ENCODE peak calls at places on chromosomes 6 and 20, in five cellular contexts. G is colonic mucosa; Y is CD8-positive, alpha-beta memory T cell; K is retinal pigment epithelial cell; B is cardiac muscle cell. I is an unnamed sample.

GRCh38 chr20:45949542-45950329 is 15.3 kb downstream of the PCIF1 start:
- DNase-seq in Y (no peak), K (no peak), G (no peak), B (no peak), I (no peak)

GRCh38 chr6:19465760-19466159 is 371.4 kb upstream of the ID4 start:
- DNase-seq in G (no peak), B (peak), K (no peak), Y (no peak), I (no peak)

GRCh38 chr6:124964764-124965105 is 2.5 kb downstream of the RNF217 start:
- DNase-seq in B (no peak), K (no peak), Y (no peak), G (no peak), I (no peak)

GRCh38 chr6:10894958-10895357 is 8.1 kb downstream of the SYCP2L start:
- DNase-seq in G (no peak), K (no peak), B (no peak), Y (no peak), I (no peak)

GRCh38 chr6:157761331-157761921 is 61.6 kb upstream of the SNX9 start:
- DNase-seq in B (peak), G (no peak), Y (peak), K (peak), I (no peak)

GRCh38 chr20:61980647-61981583 is 84.8 kb downstream of the TAF4 start:
- DNase-seq in G (no peak), Y (no peak), K (no peak), B (peak), I (no peak)

GRCh38 chr6:159098636-159099106 is 53.9 kb upstream of the TAGAP start:
- DNase-seq in K (no peak), B (no peak), G (peak), Y (peak), I (no peak)

GRCh38 chr20:32569018-32569379 is 16.1 kb downstream of the NOL4L start:
- DNase-seq in Y (no peak), G (no peak), B (no peak), K (no peak), I (no peak)

GRCh38 chr20:15058836-15059235 is 721.4 kb upstream of the FLRT3 start:
- DNase-seq in Y (no peak), B (no peak), G (no peak), K (no peak), I (no peak)

GRCh38 chr6:12956991-12957320 is 240.4 kb downstream of the PHACTR1 start:
- DNase-seq in Y (no peak), G (no peak), B (no peak), K (no peak), I (no peak)

GRCh38 chr6:146154197-146154596 is 125.3 kb downstream of the GRM1 start:
- DNase-seq in G (no peak), Y (no peak), B (no peak), K (no peak), I (no peak)

GRCh38 chr20:56517641-56518040 is 6.9 kb upstream of the FAM209A start:
- DNase-seq in K (no peak), Y (no peak), G (no peak), B (no peak), I (no peak)

GRCh38 chr6:127952831-127953230 is 52.0 kb upstream of the THEMIS start:
- DNase-seq in G (no peak), B (no peak), Y (no peak), K (no peak), I (no peak)

GRCh38 chr6:82988904-82989303 is 76.7 kb downstream of the UBE3D start:
- DNase-seq in K (no peak), B (peak), Y (no peak), G (no peak), I (no peak)

GRCh38 chr20:20786428-20786827 is 74.0 kb upstream of the RALGAPA2 start:
- DNase-seq in K (no peak), Y (no peak), G (no peak), B (no peak), I (no peak)

GRCh38 chr6:128601060-128601459 is 80.7 kb upstream of the PTPRK start:
- DNase-seq in Y (no peak), K (peak), G (no peak), B (peak), I (no peak)

GRCh38 chr6:170393807-170394399 is 87.3 kb downstream of the FAM120B start:
- DNase-seq in K (no peak), Y (no peak), G (no peak), B (no peak), I (no peak)

GRCh38 chr6:157019115-157019628 is 242.0 kb downstream of the ARID1B start:
- DNase-seq in G (no peak), Y (no peak), K (no peak), B (no peak), I (no peak)

GRCh38 chr20:25238319-25239037 is 9.4 kb upstream of the PYGB start:
- DNase-seq in K (no peak), B (peak), G (no peak), Y (no peak), I (no peak)

GRCh38 chr20:6006603-6006949 is 47.3 kb downstream of the LRRN4 start:
- DNase-seq in G (peak), B (no peak), K (no peak), Y (no peak), I (no peak)

GRCh38 chr20:63054695-63055240 is 48.0 kb upstream of the BHLHE23 start:
- DNase-seq in Y (peak), G (no peak), K (no peak), B (no peak), I (peak)

GRCh38 chr20:31537116-31537858 is 23.0 kb downstream of the HM13 start:
- DNase-seq in K (no peak), Y (no peak), B (no peak), G (no peak), I (no peak)

GRCh38 chr6:40798069-40798770 is 211.1 kb upstream of the LRFN2 start:
- DNase-seq in K (no peak), G (no peak), B (no peak), Y (no peak), I (no peak)

GRCh38 chr6:38818691-38819090 is 103.6 kb downstream of the DNAH8 start:
- DNase-seq in B (no peak), Y (no peak), K (no peak), G (no peak), I (no peak)

GRCh38 chr6:20483902-20484497 is 50.3 kb upstream of the CDKAL1 start:
- DNase-seq in G (no peak), B (peak), Y (no peak), K (no peak), I (no peak)

GRCh38 chr6:135498178-135498841 is 770 bp upstream of the AHI1 start:
- DNase-seq in G (peak), K (peak), B (peak), Y (peak), I (peak)

GRCh38 chr6:10237284-10238043 is 177.4 kb downstream of the TFAP2A start:
- DNase-seq in K (peak), B (no peak), Y (no peak), G (no peak), I (no peak)

GRCh38 chr6:168101201-168102092 is 22.4 kb upstream of the FRMD1 start:
- DNase-seq in Y (peak), K (no peak), G (no peak), B (no peak), I (peak)

GRCh38 chr6:52731719-52732118 is 31.6 kb downstream of the GSTA2 start:
- DNase-seq in G (no peak), Y (no peak), B (no peak), K (no peak), I (no peak)

GRCh38 chr20:45817652-45818194 is 5.3 kb downstream of the UBE2C start:
- DNase-seq in K (no peak), G (no peak), Y (no peak), B (peak), I (no peak)

GRCh38 chr6:32112436-32112980 is 3.4 kb upstream of the TNXB start:
- DNase-seq in G (no peak), B (no peak), Y (no peak), K (no peak), I (no peak)

DNA sequence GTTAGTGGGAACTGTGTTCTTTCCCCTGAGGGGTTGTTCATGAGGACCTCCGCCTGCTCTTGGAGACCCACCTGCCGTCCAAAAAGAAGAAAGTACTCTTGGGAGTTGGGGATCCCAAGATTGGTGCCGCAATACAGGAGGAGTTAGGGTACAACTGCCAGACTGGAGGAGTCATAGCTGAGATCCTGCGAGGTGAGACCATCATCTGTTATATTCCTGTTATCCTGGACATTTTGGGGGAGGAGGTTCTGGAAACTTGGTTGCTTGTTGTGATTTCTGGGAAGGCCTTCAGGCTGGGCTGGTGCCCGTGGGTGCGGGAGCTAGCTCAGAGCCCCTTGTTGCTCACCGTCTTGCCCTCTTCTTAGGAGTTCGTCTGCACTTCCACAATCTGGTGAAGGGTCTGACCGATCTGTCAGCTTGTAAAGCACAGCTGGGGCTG is 2.0 kb downstream of the NOP56 start:
- DNase-seq in Y (no peak), B (no peak), G (no peak), K (no peak), I (no peak)
- H3K4me3 ChIP-seq in Y (no peak), B (no peak), G (peak), K (peak), I (peak)

DNA sequence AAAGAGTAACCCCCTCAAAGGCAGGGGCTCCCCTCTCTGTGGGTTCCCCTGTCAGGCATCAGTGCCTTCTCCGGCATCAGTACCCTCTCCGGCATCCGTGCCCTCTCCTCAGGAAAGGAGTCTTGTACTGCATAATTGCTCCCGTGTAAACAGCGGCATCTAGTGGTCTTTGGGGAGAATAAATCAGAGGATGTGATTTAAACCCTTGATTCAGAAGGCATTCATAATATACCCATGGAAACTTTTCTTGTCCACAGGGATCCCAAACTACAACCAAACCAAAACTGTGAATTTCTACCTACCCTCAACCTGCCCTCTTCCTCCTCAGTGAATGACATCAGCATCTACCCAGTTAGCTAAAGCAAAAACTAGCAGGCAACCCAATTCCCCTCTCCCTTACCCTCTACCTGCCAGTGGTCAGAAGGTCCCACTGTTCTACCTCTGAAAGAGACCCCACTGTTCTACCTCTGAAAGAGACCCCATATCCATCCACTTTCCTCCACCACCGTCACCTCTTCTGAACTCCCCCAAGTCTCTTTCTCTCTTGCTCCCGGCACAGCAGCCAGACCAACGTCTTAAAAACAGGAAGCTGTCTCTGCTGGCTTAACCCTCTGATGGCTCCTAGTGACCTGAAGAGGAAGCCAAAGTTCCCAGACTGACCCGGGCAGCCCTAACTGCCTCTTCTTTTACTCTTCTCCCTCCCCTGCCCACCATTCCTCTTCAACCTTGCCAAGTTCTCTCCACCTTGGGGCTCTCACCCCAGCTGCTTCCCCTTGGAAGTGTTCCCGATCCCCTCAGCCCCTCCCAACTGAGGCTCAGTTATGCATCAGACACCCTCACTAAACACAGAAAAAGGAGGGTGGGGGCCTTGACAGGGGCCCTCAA is 27.2 kb downstream of the UBE2V1 start:
- DNase-seq in Y (no peak), B (peak), G (peak), K (no peak), I (peak)
- H3K4me3 ChIP-seq in Y (peak), B (no peak), G (no peak), K (no peak), I (peak)

GRCh38 chr20:52470561-52470960 is 279.0 kb upstream of the ZFP64 start:
- DNase-seq in Y (no peak), K (no peak), B (no peak), G (no peak), I (no peak)
- H3K4me3 ChIP-seq in Y (no peak), K (no peak), B (no peak), G (no peak), I (no peak)

GRCh38 chr20:52313335-52313963 is 121.9 kb upstream of the ZFP64 start:
- DNase-seq in K (no peak), G (no peak), B (peak), Y (no peak), I (no peak)
- H3K4me3 ChIP-seq in K (no peak), G (no peak), B (no peak), Y (no peak), I (no peak)